ENCODE peak calls at places on chromosomes 6 and 20, in eight cellular contexts. I is mammary epithelial cell, K is kidney epithelial cell, U is A549, J is stomach, R is fibroblast of mammary gland, L is neural crest cell, S is body of pancreas. X is an unnamed sample.

GRCh38 chr20:24804481-24805206 is 144.4 kb upstream of the CST7 start:
- DNase-seq in I (no peak), K (no peak), U (no peak), J (no peak), R (no peak), L (no peak), S (no peak), X (no peak)

GRCh38 chr6:4804095-4804494 is 27.9 kb downstream of the CDYL start:
- DNase-seq in I (peak), K (no peak), U (peak), J (no peak), R (peak), L (no peak), S (no peak), X (no peak)

GRCh38 chr20:60470366-60470765 is 512.1 kb downstream of the CDH26 start:
- DNase-seq in I (no peak), K (no peak), U (no peak), J (no peak), R (no peak), L (no peak), S (no peak), X (no peak)

GRCh38 chr6:158867381-158868121 is 48.4 kb upstream of the EZR start:
- DNase-seq in I (peak), K (no peak), U (peak), J (peak), R (no peak), L (no peak), S (no peak), X (no peak)

GRCh38 chr6:84921891-84922290 is 157.5 kb upstream of the TBX18 start:
- DNase-seq in I (no peak), K (no peak), U (peak), J (no peak), R (peak), L (no peak), S (no peak), X (no peak)

GRCh38 chr6:51060262-51060762 is 241.6 kb downstream of the TFAP2B start:
- DNase-seq in I (no peak), K (no peak), U (no peak), J (no peak), R (no peak), L (no peak), S (no peak), X (no peak)

GRCh38 chr6:133512410-133513016 is 271.4 kb downstream of the EYA4 start:
- DNase-seq in I (peak), K (no peak), U (peak), J (peak), R (peak), L (peak), S (peak), X (peak)

GRCh38 chr20:62887860-62888239 is 26.2 kb upstream of the TCFL5 start:
- DNase-seq in I (peak), K (no peak), U (no peak), J (no peak), R (no peak), L (no peak), S (no peak), X (no peak)

GRCh38 chr20:58094160-58094559 is 134.3 kb downstream of the ANKRD60 start:
- DNase-seq in I (no peak), K (no peak), U (no peak), J (no peak), R (no peak), L (no peak), S (no peak), X (no peak)

GRCh38 chr6:42403415-42403814 is 48.3 kb downstream of the TRERF1 start:
- DNase-seq in I (peak), K (no peak), U (no peak), J (no peak), R (peak), L (no peak), S (no peak), X (no peak)

GRCh38 chr20:47990507-47991132 is 205.3 kb upstream of the SULF2 start:
- DNase-seq in I (no peak), K (no peak), U (no peak), J (no peak), R (no peak), L (no peak), S (no peak), X (no peak)

GRCh38 chr6:148464319-148465010 is 121.8 kb downstream of the SASH1 start:
- DNase-seq in I (peak), K (peak), U (peak), J (peak), R (peak), L (peak), S (peak), X (peak)

GRCh38 chr6:119921491-119922010 is 572.0 kb upstream of the MAN1A1 start:
- DNase-seq in I (no peak), K (no peak), U (no peak), J (no peak), R (no peak), L (no peak), S (no peak), X (no peak)

GRCh38 chr6:1449896-1450295 is 60.5 kb downstream of the FOXF2 start:
- DNase-seq in I (no peak), K (no peak), U (no peak), J (no peak), R (no peak), L (no peak), S (no peak), X (no peak)

GRCh38 chr6:137389150-137389664 is 105.0 kb downstream of the OLIG3 start:
- DNase-seq in I (peak), K (peak), U (no peak), J (no peak), R (peak), L (no peak), S (no peak), X (no peak)

GRCh38 chr6:136527831-136528230 is 22.4 kb downstream of the MAP7 start:
- DNase-seq in I (no peak), K (no peak), U (peak), J (no peak), R (peak), L (no peak), S (no peak), X (no peak)

GRCh38 chr6:43584892-43585570 is 9.0 kb downstream of the POLH start:
- DNase-seq in I (no peak), K (no peak), U (no peak), J (no peak), R (peak), L (no peak), S (no peak), X (no peak)

GRCh38 chr6:99522531-99522930 is 7.3 kb upstream of the USP45 start:
- DNase-seq in I (peak), K (peak), U (peak), J (no peak), R (peak), L (no peak), S (no peak), X (no peak)

GRCh38 chr6:116280161-116280959 is 630 bp upstream of the TSPYL1 start:
- DNase-seq in I (no peak), K (no peak), U (peak), J (no peak), R (peak), L (no peak), S (no peak), X (no peak)
- TF ChIP-seq CTCF in I (no peak), K (no peak), U (no peak), J (no peak), R (no peak), L (no peak), S (no peak), X (no peak)

DNA sequence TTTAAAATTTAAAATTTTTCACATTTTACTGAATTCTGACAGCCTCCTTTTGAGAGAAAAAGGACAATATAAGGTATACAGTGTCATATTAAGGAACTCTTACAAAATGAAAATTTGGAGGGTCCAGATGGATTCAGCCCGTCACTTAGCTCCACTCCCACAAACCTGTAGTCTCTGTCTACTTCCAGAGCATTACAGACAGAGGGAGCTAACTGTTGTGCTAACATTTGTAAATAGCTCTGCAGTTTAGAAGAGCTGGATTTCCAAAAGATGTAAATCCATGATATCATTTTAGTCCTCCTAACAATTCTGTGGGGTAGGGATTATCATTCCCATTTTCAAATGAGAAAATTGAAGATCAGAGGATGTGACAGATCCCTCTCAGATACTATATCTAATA is 16.1 kb upstream of the SERINC3 start:
- DNase-seq in I (no peak), K (no peak), U (no peak), J (no peak), R (no peak), L (no peak), S (no peak), X (no peak)
- TF ChIP-seq CTCF in I (peak), K (no peak), U (no peak), J (peak), R (peak), L (no peak), S (no peak), X (peak)

GRCh38 chr20:6566821-6567220 is 200.7 kb upstream of the BMP2 start:
- DNase-seq in I (peak), K (peak), U (no peak), J (no peak), R (peak), L (no peak), S (no peak), X (no peak)
- TF ChIP-seq CTCF in I (peak), K (no peak), U (no peak), J (no peak), R (no peak), L (no peak), S (no peak), X (no peak)

DNA sequence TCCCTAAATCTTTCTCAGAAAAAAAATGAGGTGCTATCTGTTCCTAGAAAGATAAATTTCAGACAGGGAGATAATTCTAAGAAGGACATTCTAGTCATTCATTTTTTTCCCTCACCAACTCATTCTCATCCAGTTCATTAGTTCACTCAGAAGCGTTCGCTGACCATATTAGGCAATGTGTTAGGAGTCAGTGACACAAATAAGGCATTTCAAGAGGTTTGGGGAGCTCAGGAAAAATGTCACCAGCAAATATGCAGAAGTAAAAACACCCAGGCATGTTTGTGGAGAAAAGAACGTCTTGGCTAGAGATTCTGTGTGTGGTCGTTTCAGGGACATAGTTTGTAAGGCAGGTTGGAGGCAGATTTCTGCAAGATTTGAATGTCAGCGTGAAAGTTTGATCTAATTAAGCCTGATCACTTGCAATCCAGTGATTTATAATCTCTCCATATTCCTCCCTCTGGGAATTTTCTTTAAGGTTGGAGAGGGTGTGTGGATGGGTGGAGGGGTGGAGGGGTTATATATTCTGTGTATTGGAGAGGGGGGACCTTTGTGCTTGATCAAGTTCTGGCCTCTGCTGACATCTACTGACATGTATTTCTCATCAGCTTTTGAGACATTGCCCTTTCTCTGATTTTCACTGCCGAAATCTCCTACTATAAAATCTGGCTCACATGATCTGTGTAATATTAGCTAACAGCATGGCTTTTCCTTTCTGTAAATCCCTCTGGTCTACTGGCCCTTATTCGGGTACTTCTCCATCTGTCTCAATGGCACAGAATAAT is 3.6 kb downstream of the MYCT1 start:
- DNase-seq in I (no peak), K (no peak), U (no peak), J (no peak), R (no peak), L (no peak), S (no peak), X (no peak)
- TF ChIP-seq CTCF in I (peak), K (no peak), U (peak), J (no peak), R (no peak), L (no peak), S (no peak), X (no peak)

GRCh38 chr6:150615967-150616366 is 16.3 kb downstream of the PLEKHG1 start:
- DNase-seq in I (no peak), K (no peak), U (no peak), J (no peak), R (no peak), L (no peak), S (no peak), X (no peak)

GRCh38 chr6:150616581-150616980 is 16.9 kb downstream of the PLEKHG1 start:
- DNase-seq in I (no peak), K (no peak), U (no peak), J (no peak), R (no peak), L (no peak), S (no peak), X (no peak)

GRCh38 chr6:150617496-150618460 is 18.1 kb downstream of the PLEKHG1 start:
- DNase-seq in I (peak), K (no peak), U (no peak), J (no peak), R (no peak), L (no peak), S (no peak), X (no peak)

GRCh38 chr6:150620244-150620643 is 20.6 kb downstream of the PLEKHG1 start:
- DNase-seq in I (no peak), K (no peak), U (no peak), J (no peak), R (no peak), L (no peak), S (no peak), X (no peak)

DNA sequence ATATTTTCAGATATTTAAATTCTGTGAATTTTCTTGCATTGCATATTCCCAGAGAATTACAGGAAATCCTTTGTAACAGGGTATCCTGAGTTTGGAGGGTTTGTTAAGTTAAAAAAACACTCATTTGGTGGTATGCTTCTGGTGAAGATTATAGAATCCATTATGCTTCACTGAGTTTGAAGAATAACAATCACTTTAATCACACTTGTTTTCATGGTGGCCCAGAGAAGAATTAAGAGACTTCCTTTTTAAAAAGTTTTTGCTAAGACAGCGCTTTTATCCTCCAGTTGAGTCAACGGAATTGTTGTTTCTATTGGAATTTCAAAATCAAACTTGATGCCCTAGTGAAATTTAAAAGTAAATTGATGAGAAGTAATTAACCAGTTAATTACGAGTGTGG is 17.4 kb downstream of the PLEKHG1 start:
- DNase-seq in I (no peak), K (no peak), U (no peak), J (no peak), R (no peak), L (no peak), S (no peak), X (no peak)
- TF ChIP-seq CTCF in I (no peak), K (no peak), U (no peak), J (no peak), R (no peak), L (no peak), S (no peak), X (no peak)

GRCh38 chr6:167444602-167445346 is 119.9 kb downstream of the TTLL2 start:
- DNase-seq in I (no peak), K (no peak), U (no peak), J (no peak), R (no peak), L (no peak), S (no peak), X (no peak)
- TF ChIP-seq CTCF in I (no peak), K (no peak), U (no peak), J (no peak), R (no peak), L (no peak), S (no peak), X (no peak)

DNA sequence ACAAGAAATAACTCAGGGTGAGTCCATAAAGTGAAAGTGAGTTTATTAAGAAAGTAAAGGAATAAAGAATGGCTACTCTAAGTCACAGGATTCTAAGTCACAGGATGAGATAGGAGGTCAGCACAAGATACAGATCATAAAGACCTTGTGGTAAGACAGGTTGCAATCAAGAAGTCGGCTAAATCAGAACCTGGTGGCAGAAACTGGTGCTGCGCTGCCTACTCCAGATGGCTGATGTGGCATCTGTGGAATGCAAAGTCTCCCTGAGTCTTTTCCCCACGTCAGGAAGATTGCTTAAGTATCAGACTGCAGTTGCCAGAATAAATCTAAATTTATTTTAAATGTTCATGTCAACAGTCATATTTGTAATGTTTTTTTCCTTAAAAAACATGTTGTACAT is 10.7 kb upstream of the KCNK15 start:
- DNase-seq in I (peak), K (no peak), U (peak), J (no peak), R (peak), L (no peak), S (no peak), X (peak)
- TF ChIP-seq CTCF in I (peak), K (peak), U (no peak), J (no peak), R (no peak), L (no peak), S (no peak), X (peak)

GRCh38 chr6:89597988-89598387 is 40.6 kb downstream of the LYRM2 start:
- DNase-seq in I (peak), K (peak), U (peak), J (no peak), R (peak), L (no peak), S (peak), X (no peak)
- TF ChIP-seq CTCF in I (peak), K (no peak), U (no peak), J (no peak), R (no peak), L (peak), S (peak), X (no peak)

X was measured in AG09319.